ENCODE peak calls at places on chromosomes 5 and 9, in nine cellular contexts. One of them, this sample, is unnamed.

GRCh38 chr5:136905571-136905970 is 540.2 kb upstream of the TRPC7 start:
- DNase-seq in psoas muscle: no peak
- DNase-seq in neural progenitor cell: no peak
- DNase-seq in fibroblast of lung: no peak
- DNase-seq in Karpas-422: no peak
- DNase-seq in uterus: no peak
- DNase-seq in aorta: no peak
- DNase-seq in heart left ventricle: no peak
- DNase-seq in A549: no peak
- DNase-seq in this sample: no peak

GRCh38 chr9:135001526-135001925 is 83.8 kb upstream of the FCN1 start:
- DNase-seq in psoas muscle: no peak
- DNase-seq in neural progenitor cell: no peak
- DNase-seq in fibroblast of lung: no peak
- DNase-seq in Karpas-422: no peak
- DNase-seq in uterus: no peak
- DNase-seq in aorta: no peak
- DNase-seq in heart left ventricle: no peak
- DNase-seq in A549: no peak
- DNase-seq in this sample: no peak

GRCh38 chr9:96222132-96222531 is 79.8 kb downstream of the HSD17B3 start:
- DNase-seq in psoas muscle: no peak
- DNase-seq in neural progenitor cell: peak
- DNase-seq in fibroblast of lung: peak
- DNase-seq in Karpas-422: peak
- DNase-seq in uterus: no peak
- DNase-seq in aorta: no peak
- DNase-seq in heart left ventricle: no peak
- DNase-seq in A549: peak
- DNase-seq in this sample: no peak

GRCh38 chr9:133042676-133043075 is 11.9 kb downstream of the GTF3C5 start:
- DNase-seq in psoas muscle: no peak
- DNase-seq in neural progenitor cell: no peak
- DNase-seq in fibroblast of lung: no peak
- DNase-seq in Karpas-422: no peak
- DNase-seq in uterus: no peak
- DNase-seq in aorta: no peak
- DNase-seq in heart left ventricle: no peak
- DNase-seq in A549: no peak
- DNase-seq in this sample: no peak

GRCh38 chr5:127871448-127872153 is 168.4 kb downstream of the CCDC192 start:
- DNase-seq in psoas muscle: no peak
- DNase-seq in neural progenitor cell: no peak
- DNase-seq in fibroblast of lung: no peak
- DNase-seq in Karpas-422: peak
- DNase-seq in uterus: no peak
- DNase-seq in aorta: no peak
- DNase-seq in heart left ventricle: no peak
- DNase-seq in A549: no peak
- DNase-seq in this sample: no peak

GRCh38 chr5:11797132-11797531 is 107.1 kb downstream of the CTNND2 start:
- DNase-seq in psoas muscle: no peak
- DNase-seq in neural progenitor cell: peak
- DNase-seq in fibroblast of lung: no peak
- DNase-seq in Karpas-422: no peak
- DNase-seq in uterus: no peak
- DNase-seq in aorta: no peak
- DNase-seq in heart left ventricle: no peak
- DNase-seq in A549: no peak
- DNase-seq in this sample: no peak

GRCh38 chr9:110520120-110520701 is 59.3 kb downstream of the SVEP1 start:
- DNase-seq in psoas muscle: no peak
- DNase-seq in neural progenitor cell: no peak
- DNase-seq in fibroblast of lung: peak
- DNase-seq in Karpas-422: no peak
- DNase-seq in uterus: no peak
- DNase-seq in aorta: no peak
- DNase-seq in heart left ventricle: no peak
- DNase-seq in A549: no peak
- DNase-seq in this sample: no peak

GRCh38 chr5:148904440-148904839 is 78.0 kb downstream of the ADRB2 start:
- DNase-seq in psoas muscle: peak
- DNase-seq in neural progenitor cell: no peak
- DNase-seq in fibroblast of lung: no peak
- DNase-seq in Karpas-422: no peak
- DNase-seq in uterus: no peak
- DNase-seq in aorta: peak
- DNase-seq in heart left ventricle: peak
- DNase-seq in A549: no peak
- DNase-seq in this sample: no peak

GRCh38 chr9:15249042-15249818 is 57.8 kb downstream of the TTC39B start:
- DNase-seq in psoas muscle: no peak
- DNase-seq in neural progenitor cell: peak
- DNase-seq in fibroblast of lung: peak
- DNase-seq in Karpas-422: no peak
- DNase-seq in uterus: no peak
- DNase-seq in aorta: no peak
- DNase-seq in heart left ventricle: no peak
- DNase-seq in A549: no peak
- DNase-seq in this sample: no peak

GRCh38 chr5:120555345-120555744 is 91.2 kb downstream of the PRR16 start:
- DNase-seq in psoas muscle: no peak
- DNase-seq in neural progenitor cell: no peak
- DNase-seq in fibroblast of lung: no peak
- DNase-seq in Karpas-422: no peak
- DNase-seq in uterus: no peak
- DNase-seq in aorta: no peak
- DNase-seq in heart left ventricle: no peak
- DNase-seq in A549: no peak
- DNase-seq in this sample: no peak

GRCh38 chr5:126921471-126922091 is 108.8 kb downstream of the MARCHF3 start:
- DNase-seq in psoas muscle: no peak
- DNase-seq in neural progenitor cell: no peak
- DNase-seq in fibroblast of lung: no peak
- DNase-seq in Karpas-422: peak
- DNase-seq in uterus: no peak
- DNase-seq in aorta: no peak
- DNase-seq in heart left ventricle: no peak
- DNase-seq in A549: no peak
- DNase-seq in this sample: no peak

GRCh38 chr5:87383216-87383615 is 29.5 kb downstream of the CCNH start:
- DNase-seq in psoas muscle: no peak
- DNase-seq in neural progenitor cell: no peak
- DNase-seq in fibroblast of lung: peak
- DNase-seq in Karpas-422: no peak
- DNase-seq in uterus: no peak
- DNase-seq in aorta: no peak
- DNase-seq in heart left ventricle: no peak
- DNase-seq in A549: no peak
- DNase-seq in this sample: no peak

GRCh38 chr9:27278374-27278773 is 18.6 kb downstream of the EQTN start:
- DNase-seq in psoas muscle: no peak
- DNase-seq in neural progenitor cell: no peak
- DNase-seq in fibroblast of lung: peak
- DNase-seq in Karpas-422: no peak
- DNase-seq in uterus: no peak
- DNase-seq in aorta: no peak
- DNase-seq in heart left ventricle: no peak
- DNase-seq in A549: no peak
- DNase-seq in this sample: no peak

GRCh38 chr9:98783518-98784226 is 12.7 kb downstream of the ANKS6 start:
- DNase-seq in psoas muscle: peak
- DNase-seq in neural progenitor cell: no peak
- DNase-seq in fibroblast of lung: no peak
- DNase-seq in Karpas-422: no peak
- DNase-seq in uterus: no peak
- DNase-seq in aorta: no peak
- DNase-seq in heart left ventricle: no peak
- DNase-seq in A549: no peak
- DNase-seq in this sample: no peak

GRCh38 chr9:118929317-118929716 is 439.9 kb downstream of the BRINP1 start:
- DNase-seq in psoas muscle: no peak
- DNase-seq in neural progenitor cell: no peak
- DNase-seq in fibroblast of lung: no peak
- DNase-seq in Karpas-422: no peak
- DNase-seq in uterus: no peak
- DNase-seq in aorta: no peak
- DNase-seq in heart left ventricle: no peak
- DNase-seq in A549: no peak
- DNase-seq in this sample: no peak

GRCh38 chr5:141843156-141843927 is 34.9 kb downstream of the PCDH1 start:
- DNase-seq in psoas muscle: no peak
- DNase-seq in neural progenitor cell: no peak
- DNase-seq in fibroblast of lung: no peak
- DNase-seq in Karpas-422: no peak
- DNase-seq in uterus: no peak
- DNase-seq in aorta: no peak
- DNase-seq in heart left ventricle: no peak
- DNase-seq in A549: no peak
- DNase-seq in this sample: no peak

GRCh38 chr5:10056228-10056760 is 193.4 kb downstream of the ATPSCKMT start:
- DNase-seq in psoas muscle: no peak
- DNase-seq in neural progenitor cell: no peak
- DNase-seq in fibroblast of lung: no peak
- DNase-seq in Karpas-422: no peak
- DNase-seq in uterus: no peak
- DNase-seq in aorta: no peak
- DNase-seq in heart left ventricle: no peak
- DNase-seq in A549: no peak
- DNase-seq in this sample: no peak
- H3K4me3 ChIP-seq in psoas muscle: no peak
- H3K4me3 ChIP-seq in neural progenitor cell: no peak
- H3K4me3 ChIP-seq in fibroblast of lung: no peak
- H3K4me3 ChIP-seq in Karpas-422: no peak
- H3K4me3 ChIP-seq in uterus: no peak
- H3K4me3 ChIP-seq in aorta: no peak
- H3K4me3 ChIP-seq in heart left ventricle: no peak
- H3K4me3 ChIP-seq in A549: no peak
- H3K4me3 ChIP-seq in this sample: no peak

GRCh38 chr9:129404621-129405020 is 216.3 kb downstream of the C9orf50 start:
- DNase-seq in psoas muscle: peak
- DNase-seq in neural progenitor cell: no peak
- DNase-seq in fibroblast of lung: no peak
- DNase-seq in Karpas-422: no peak
- DNase-seq in uterus: no peak
- DNase-seq in aorta: peak
- DNase-seq in heart left ventricle: no peak
- DNase-seq in A549: no peak
- DNase-seq in this sample: no peak

GRCh38 chr9:129406278-129407225 is 214.3 kb downstream of the C9orf50 start:
- DNase-seq in psoas muscle: peak
- DNase-seq in neural progenitor cell: no peak
- DNase-seq in fibroblast of lung: no peak
- DNase-seq in Karpas-422: peak
- DNase-seq in uterus: peak
- DNase-seq in aorta: peak
- DNase-seq in heart left ventricle: peak
- DNase-seq in A549: peak
- DNase-seq in this sample: no peak

GRCh38 chr9:129405831-129406220 is 215.1 kb downstream of the C9orf50 start:
- DNase-seq in psoas muscle: no peak
- DNase-seq in neural progenitor cell: no peak
- DNase-seq in fibroblast of lung: no peak
- DNase-seq in Karpas-422: no peak
- DNase-seq in uterus: no peak
- DNase-seq in aorta: peak
- DNase-seq in heart left ventricle: no peak
- DNase-seq in A549: no peak
- DNase-seq in this sample: no peak

GRCh38 chr9:129403743-129404620 is 216.9 kb downstream of the C9orf50 start:
- DNase-seq in psoas muscle: peak
- DNase-seq in neural progenitor cell: no peak
- DNase-seq in fibroblast of lung: no peak
- DNase-seq in Karpas-422: no peak
- DNase-seq in uterus: no peak
- DNase-seq in aorta: peak
- DNase-seq in heart left ventricle: no peak
- DNase-seq in A549: no peak
- DNase-seq in this sample: no peak

GRCh38 chr9:129405089-129405830 is 215.6 kb downstream of the C9orf50 start:
- DNase-seq in psoas muscle: peak
- DNase-seq in neural progenitor cell: no peak
- DNase-seq in fibroblast of lung: no peak
- DNase-seq in Karpas-422: no peak
- DNase-seq in uterus: no peak
- DNase-seq in aorta: peak
- DNase-seq in heart left ventricle: no peak
- DNase-seq in A549: peak
- DNase-seq in this sample: no peak
- H3K4me3 ChIP-seq in psoas muscle: no peak
- H3K4me3 ChIP-seq in neural progenitor cell: no peak
- H3K4me3 ChIP-seq in fibroblast of lung: no peak
- H3K4me3 ChIP-seq in Karpas-422: no peak
- H3K4me3 ChIP-seq in uterus: no peak
- H3K4me3 ChIP-seq in aorta: no peak
- H3K4me3 ChIP-seq in heart left ventricle: no peak
- H3K4me3 ChIP-seq in A549: no peak
- H3K4me3 ChIP-seq in this sample: no peak

GRCh38 chr5:125412051-125412560 is 665.7 kb upstream of the ZNF608 start:
- DNase-seq in psoas muscle: no peak
- DNase-seq in neural progenitor cell: peak
- DNase-seq in fibroblast of lung: peak
- DNase-seq in Karpas-422: no peak
- DNase-seq in uterus: no peak
- DNase-seq in aorta: no peak
- DNase-seq in heart left ventricle: no peak
- DNase-seq in A549: no peak
- DNase-seq in this sample: no peak
- H3K4me3 ChIP-seq in psoas muscle: peak
- H3K4me3 ChIP-seq in neural progenitor cell: no peak
- H3K4me3 ChIP-seq in fibroblast of lung: peak
- H3K4me3 ChIP-seq in Karpas-422: no peak
- H3K4me3 ChIP-seq in uterus: peak
- H3K4me3 ChIP-seq in aorta: peak
- H3K4me3 ChIP-seq in heart left ventricle: no peak
- H3K4me3 ChIP-seq in A549: no peak
- H3K4me3 ChIP-seq in this sample: no peak

DNA sequence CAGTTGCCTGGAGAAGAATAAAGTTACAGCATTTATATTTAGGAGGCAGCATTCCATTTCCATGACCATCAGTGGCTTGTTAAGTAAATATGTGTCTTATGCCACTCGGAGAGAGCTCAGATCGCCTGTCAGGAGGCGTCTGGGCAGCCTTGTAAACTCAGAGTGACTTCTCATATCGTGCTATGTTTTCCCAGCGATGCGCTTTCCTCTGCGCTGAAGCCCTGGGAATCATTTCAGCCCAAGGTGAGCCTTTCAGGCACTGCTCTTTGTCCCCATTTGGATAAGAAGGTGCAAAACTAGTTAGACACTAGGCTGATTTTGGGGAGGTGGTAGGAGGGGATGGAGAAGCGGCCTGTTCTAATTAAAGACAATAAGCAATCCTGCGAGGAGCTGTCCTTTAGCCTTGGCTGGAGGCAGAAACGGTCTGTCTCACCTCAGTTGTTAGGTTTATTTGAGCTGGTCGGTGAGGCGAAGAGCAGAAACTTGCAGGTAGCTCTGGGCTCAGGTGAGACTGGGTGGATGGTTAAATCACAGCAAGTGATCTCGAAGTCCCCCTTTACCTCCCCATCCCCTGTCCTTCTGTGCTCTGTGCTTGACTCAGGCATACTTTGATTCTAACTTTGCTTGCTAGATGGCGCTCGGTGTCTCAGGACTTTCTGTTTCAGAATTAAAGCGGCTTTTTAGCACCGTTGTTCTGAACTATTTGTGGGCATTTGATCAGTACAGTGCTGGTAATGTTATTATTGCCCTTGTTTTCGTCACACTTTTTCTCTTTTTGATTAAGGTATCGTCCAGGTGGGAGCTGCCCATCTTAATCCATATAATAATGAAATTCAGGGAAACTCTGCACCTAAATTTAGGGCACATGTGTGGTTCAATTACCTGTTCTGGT is 24.6 kb downstream of the NR2F1 start:
- DNase-seq in psoas muscle: no peak
- DNase-seq in neural progenitor cell: peak
- DNase-seq in fibroblast of lung: peak
- DNase-seq in Karpas-422: peak
- DNase-seq in uterus: no peak
- DNase-seq in aorta: no peak
- DNase-seq in heart left ventricle: no peak
- DNase-seq in A549: peak
- DNase-seq in this sample: no peak
- H3K4me3 ChIP-seq in psoas muscle: peak
- H3K4me3 ChIP-seq in neural progenitor cell: peak
- H3K4me3 ChIP-seq in fibroblast of lung: peak
- H3K4me3 ChIP-seq in Karpas-422: peak
- H3K4me3 ChIP-seq in uterus: no peak
- H3K4me3 ChIP-seq in aorta: no peak
- H3K4me3 ChIP-seq in heart left ventricle: no peak
- H3K4me3 ChIP-seq in A549: peak
- H3K4me3 ChIP-seq in this sample: no peak

This sample was measured in iPS DF 6.9.